ENCODE peak calls at places on chromosomes 5 and 9, in four cellular contexts. X, S, Y and N are unnamed samples.
A peak's percentile ranks its signal among the peaks of the same experiment; 100 is the strongest.

GRCh38 chr5:38780950-38781349 is 64.9 kb upstream of the OSMR start:
- DNase-seq in X (peak; percentile 54), S (no peak), Y (peak; percentile 80), N (no peak)

GRCh38 chr5:112757468-112758208 is 20.0 kb downstream of the APC start:
- DNase-seq in X (peak; percentile 79), S (peak; percentile 80), Y (peak; percentile 48), N (no peak)

GRCh38 chr9:110217656-110218099 is 9.7 kb upstream of the C9orf152 start:
- DNase-seq in X (peak; percentile 62), S (peak; percentile 74), Y (peak; percentile 43), N (peak; percentile 9)

GRCh38 chr9:107394264-107394663 is 95.3 kb downstream of the KLF4 start:
- DNase-seq in X (no peak), S (no peak), Y (no peak), N (no peak)

GRCh38 chr5:6354848-6355247 is 23.5 kb downstream of the MED10 start:
- DNase-seq in X (no peak), S (no peak), Y (no peak), N (no peak)

GRCh38 chr5:10366310-10367297 is 13.1 kb downstream of the MARCHF6 start:
- DNase-seq in X (peak; percentile 92), S (no peak), Y (peak; percentile 83), N (no peak)

GRCh38 chr5:102759289-102759688 is 4.2 kb downstream of the PAM start:
- DNase-seq in X (no peak), S (no peak), Y (no peak), N (no peak)

GRCh38 chr5:102718819-102719218 is 36.3 kb upstream of the PAM start:
- DNase-seq in X (peak; percentile 95), S (no peak), Y (peak; percentile 30), N (no peak)

GRCh38 chr5:69364414-69364813 is 4.9 kb downstream of the AK6 start:
- DNase-seq in X (peak; percentile 37), S (no peak), Y (no peak), N (no peak)

GRCh38 chr5:31161772-31162171 is 31.7 kb upstream of the CDH6 start:
- DNase-seq in X (peak; percentile 13), S (no peak), Y (peak; percentile 40), N (no peak)

GRCh38 chr5:156326718-156327259 is at the start of gene SGCD:
- DNase-seq in X (no peak), S (no peak), Y (peak; percentile 90), N (no peak)

GRCh38 chr9:133775951-133776905 is 38.1 kb upstream of the SARDH start:
- DNase-seq in X (no peak), S (no peak), Y (no peak), N (no peak)

GRCh38 chr5:67291066-67291465 is 94.5 kb upstream of the CD180 start:
- DNase-seq in X (no peak), S (no peak), Y (no peak), N (no peak)

GRCh38 chr5:123471385-123471784 is 40.6 kb upstream of the CSNK1G3 start:
- DNase-seq in X (no peak), S (no peak), Y (no peak), N (no peak)

GRCh38 chr9:21326526-21327139 is 8.6 kb downstream of the KLHL9 start:
- DNase-seq in X (peak; percentile 63), S (peak; percentile 44), Y (peak; percentile 44), N (no peak)

GRCh38 chr5:175288048-175288621 is 155.8 kb downstream of the DRD1 start:
- DNase-seq in X (peak; percentile 75), S (no peak), Y (peak; percentile 93), N (no peak)

GRCh38 chr5:122035913-122036312 is 42.1 kb downstream of the LOX start:
- DNase-seq in X (no peak), S (no peak), Y (no peak), N (no peak)

GRCh38 chr9:6584881-6585597 is 60.5 kb downstream of the GLDC start:
- DNase-seq in X (peak; percentile 63), S (peak; percentile 71), Y (peak; percentile 36), N (no peak)

GRCh38 chr5:169721771-169722170 is 84.7 kb downstream of the DOCK2 start:
- DNase-seq in X (no peak), S (no peak), Y (no peak), N (no peak)

GRCh38 chr9:114280636-114281315 is 42.1 kb upstream of the ORM1 start:
- DNase-seq in X (no peak), S (no peak), Y (no peak), N (no peak)

GRCh38 chr9:77454668-77455067 is 193.5 kb downstream of the GNA14 start:
- DNase-seq in X (peak; percentile 27), S (no peak), Y (peak; percentile 57), N (no peak)

GRCh38 chr5:142931896-142932686 is 161.9 kb downstream of the ARHGAP26 start:
- DNase-seq in X (no peak), S (no peak), Y (no peak), N (no peak)

GRCh38 chr5:180839227-180839626 is 21.8 kb downstream of the ZFP62 start:
- DNase-seq in X (no peak), S (no peak), Y (no peak), N (no peak)

GRCh38 chr9:882416-882931 is 41.0 kb downstream of the DMRT1 start:
- DNase-seq in X (no peak), S (no peak), Y (no peak), N (no peak)

GRCh38 chr5:54902817-54903473 is 82.4 kb downstream of the ESM1 start:
- DNase-seq in X (no peak), S (peak; percentile 97), Y (peak; percentile 72), N (peak; percentile 81)

GRCh38 chr9:111118256-111118950 is 80.1 kb upstream of the LPAR1 start:
- DNase-seq in X (peak; percentile 22), S (no peak), Y (peak; percentile 77), N (no peak)

GRCh38 chr5:107522456-107522855 is 148.3 kb downstream of the EFNA5 start:
- DNase-seq in X (no peak), S (no peak), Y (no peak), N (no peak)

GRCh38 chr5:12795333-12795663 is 891.1 kb upstream of the CTNND2 start:
- DNase-seq in X (no peak), S (no peak), Y (no peak), N (no peak)

GRCh38 chr5:73729329-73729728 is 103.3 kb downstream of the ARHGEF28 start:
- DNase-seq in X (peak; percentile 58), S (no peak), Y (no peak), N (no peak)

GRCh38 chr9:78565481-78565880 is 268.6 kb downstream of the PSAT1 start:
- DNase-seq in X (no peak), S (no peak), Y (no peak), N (no peak)

GRCh38 chr9:127065592-127065991 is 56.8 kb downstream of the ANGPTL2 start:
- DNase-seq in X (peak; percentile 20), S (no peak), Y (peak; percentile 62), N (no peak)

GRCh38 chr5:55360190-55360589 is 52.4 kb downstream of the MTREX start:
- DNase-seq in X (peak; percentile 7), S (no peak), Y (peak; percentile 33), N (no peak)

GRCh38 chr5:132674671-132675506 is 1.1 kb downstream of the IL4 start:
- DNase-seq in X (peak; percentile 92), S (no peak), Y (peak; percentile 98), N (no peak)

GRCh38 chr5:128799945-128800344 is 165.3 kb upstream of the SLC27A6 start:
- DNase-seq in X (no peak), S (no peak), Y (no peak), N (no peak)

GRCh38 chr9:84339951-84340350 is 607 bp downstream of the SLC28A3 start:
- DNase-seq in X (no peak), S (no peak), Y (peak; percentile 8), N (no peak)

GRCh38 chr5:8829322-8830029 is 716.4 kb downstream of the SEMA5A start:
- DNase-seq in X (peak; percentile 100), S (no peak), Y (peak; percentile 100), N (no peak)

GRCh38 chr9:113205449-113206247 is 15.4 kb downstream of the FKBP15 start:
- DNase-seq in X (no peak), S (no peak), Y (no peak), N (no peak)

GRCh38 chr5:129904102-129904666 is at the start of gene CHSY3:
- DNase-seq in X (peak; percentile 54), S (peak; percentile 83), Y (peak; percentile 86), N (no peak)

GRCh38 chr5:129903466-129904101 is 681 bp upstream of the CHSY3 start:
- DNase-seq in X (no peak), S (no peak), Y (no peak), N (no peak)

GRCh38 chr5:129905467-129906176 is 1.4 kb downstream of the CHSY3 start:
- DNase-seq in X (no peak), S (no peak), Y (peak; percentile 32), N (no peak)

GRCh38 chr5:129906177-129906887 is 2.1 kb downstream of the CHSY3 start:
- DNase-seq in X (no peak), S (no peak), Y (peak; percentile 52), N (no peak)

GRCh38 chr5:129904667-129905466 is 602 bp downstream of the CHSY3 start:
- DNase-seq in X (no peak), S (no peak), Y (peak; percentile 20), N (no peak)
- H3K9ac ChIP-seq in X (peak overlapping the region; percentile 38), S (peak overlapping the region; percentile 60), Y (peak overlapping the region; percentile 20), N (no peak overlapping the region)

GRCh38 chr5:149188383-149188782 is 47.1 kb downstream of the ABLIM3 start:
- DNase-seq in X (no peak), S (no peak), Y (no peak), N (no peak)
- H3K4me3 ChIP-seq in X (no peak overlapping the region), S (no peak overlapping the region), Y (no peak overlapping the region), N (no peak overlapping the region)

GRCh38 chr9:124084087-124084486 is 72.5 kb downstream of the LHX2 start:
- DNase-seq in X (peak; percentile 42), S (no peak), Y (no peak), N (no peak)
- H3K9ac ChIP-seq in X (no peak overlapping the region), S (no peak overlapping the region), Y (no peak overlapping the region), N (no peak overlapping the region)

GRCh38 chr5:82092-82491 is 9.9 kb upstream of the PLEKHG4B start:
- DNase-seq in X (peak; percentile 29), S (no peak), Y (peak; percentile 80), N (no peak)
- H3K4me3 ChIP-seq in X (no peak overlapping the region), S (no peak overlapping the region), Y (no peak overlapping the region), N (no peak overlapping the region)

GRCh38 chr5:98769006-98769255 is 4.5 kb upstream of the RGMB start:
- DNase-seq in X (peak; percentile 46), S (peak; percentile 17), Y (no peak), N (no peak)
- H3K9ac ChIP-seq in X (peak overlapping the region; percentile 44), S (peak overlapping the region; percentile 21), Y (peak overlapping the region; percentile 96), N (no peak overlapping the region)

DNA sequence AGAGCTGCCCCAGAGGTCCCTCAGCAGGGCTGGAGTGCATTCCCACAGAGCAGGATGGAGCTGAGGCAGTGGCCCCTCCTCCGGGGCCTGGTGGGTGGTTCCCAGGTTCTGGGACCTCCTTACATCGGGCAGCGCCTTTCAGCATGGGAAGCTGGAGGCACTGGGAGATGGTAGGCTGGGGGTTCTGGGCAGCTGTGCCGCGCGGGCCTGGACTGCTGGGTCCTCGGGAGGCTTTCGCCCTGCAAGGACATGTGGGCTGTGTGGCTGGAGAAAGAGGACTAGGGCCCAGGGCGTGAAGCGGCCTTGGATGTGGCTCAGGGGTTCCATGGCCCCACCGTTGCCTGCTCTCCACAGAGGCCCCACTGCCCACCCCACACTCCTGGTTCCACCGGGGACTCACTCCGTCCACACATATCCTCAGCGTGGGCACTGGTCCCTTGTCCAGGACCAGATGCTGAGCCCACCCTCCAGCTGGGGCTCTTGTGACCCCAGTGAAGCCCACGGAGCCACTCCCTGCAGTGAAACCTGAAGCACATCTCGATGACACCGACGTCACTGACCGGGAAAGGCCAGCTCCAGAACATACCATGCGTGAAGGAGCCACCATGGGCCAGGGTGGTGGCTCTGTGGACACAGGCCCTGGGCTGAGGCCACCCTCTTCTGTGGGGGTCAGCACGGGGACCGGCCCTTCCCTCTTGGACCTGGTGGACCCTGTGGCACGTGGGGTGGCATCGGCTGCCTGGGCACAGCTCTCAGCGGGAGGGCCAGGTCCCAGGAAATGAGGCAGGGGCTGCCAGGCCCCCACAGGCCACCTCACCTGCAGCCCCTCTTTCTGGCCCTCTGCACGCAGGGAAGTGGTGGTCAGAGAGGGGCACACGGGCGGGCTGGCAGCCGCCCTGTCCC is 31.5 kb upstream of the NKD2 start:
- DNase-seq in X (no peak), S (no peak), Y (no peak), N (no peak)
- H3K4me3 ChIP-seq in X (no peak overlapping the region), S (no peak overlapping the region), Y (no peak overlapping the region), N (no peak overlapping the region)